ENCODE peak calls at places on chromosome 6, in ten cellular contexts. X, R, P, W, V, Y, E, O, S and U are unnamed samples.

GRCh38 chr6:90739339-90739738 is 152.5 kb upstream of the MAP3K7 start:
- DNase-seq in X (no peak), R (no peak), P (no peak), W (no peak), V (no peak), Y (no peak), E (no peak), O (no peak), S (no peak), U (no peak)

GRCh38 chr6:105099371-105099770 is 80.4 kb downstream of the POPDC3 start:
- DNase-seq in X (no peak), R (no peak), P (no peak), W (no peak), V (no peak), Y (no peak), E (no peak), O (no peak), S (no peak), U (peak)

GRCh38 chr6:139801571-139802321 is 427.3 kb upstream of the CITED2 start:
- DNase-seq in X (no peak), R (no peak), P (no peak), W (peak), V (no peak), Y (no peak), E (no peak), O (peak), S (peak), U (no peak)

GRCh38 chr6:38982470-38982869 is 66.1 kb upstream of the GLP1R start:
- DNase-seq in X (no peak), R (no peak), P (no peak), W (no peak), V (no peak), Y (no peak), E (no peak), O (no peak), S (no peak), U (no peak)

GRCh38 chr6:14771026-14771425 is 474.8 kb upstream of the JARID2 start:
- DNase-seq in X (no peak), R (no peak), P (no peak), W (no peak), V (no peak), Y (no peak), E (no peak), O (no peak), S (no peak), U (no peak)

GRCh38 chr6:38510205-38510604 is 129.5 kb downstream of the BTBD9 start:
- DNase-seq in X (no peak), R (no peak), P (no peak), W (peak), V (no peak), Y (no peak), E (no peak), O (no peak), S (no peak), U (no peak)

GRCh38 chr6:89895273-89895874 is 1.1 kb downstream of the GJA10 start:
- DNase-seq in X (no peak), R (no peak), P (peak), W (peak), V (no peak), Y (no peak), E (no peak), O (peak), S (peak), U (no peak)

GRCh38 chr6:137646506-137646905 is 152.3 kb upstream of the OLIG3 start:
- DNase-seq in X (no peak), R (no peak), P (no peak), W (no peak), V (no peak), Y (no peak), E (no peak), O (no peak), S (no peak), U (no peak)

GRCh38 chr6:9405369-9405768 is 970.0 kb upstream of the SLC35B3 start:
- DNase-seq in X (peak), R (no peak), P (no peak), W (peak), V (no peak), Y (no peak), E (no peak), O (no peak), S (peak), U (no peak)

GRCh38 chr6:11188161-11188915 is 44.1 kb downstream of the NEDD9 start:
- DNase-seq in X (no peak), R (no peak), P (no peak), W (peak), V (no peak), Y (no peak), E (no peak), O (no peak), S (no peak), U (no peak)

GRCh38 chr6:144012534-144012933 is 4.5 kb upstream of the PLAGL1 start:
- DNase-seq in X (no peak), R (no peak), P (no peak), W (no peak), V (no peak), Y (no peak), E (no peak), O (no peak), S (peak), U (no peak)

GRCh38 chr6:106609699-106610098 is 19.6 kb downstream of the RTN4IP1 start:
- DNase-seq in X (no peak), R (no peak), P (peak), W (peak), V (peak), Y (no peak), E (no peak), O (peak), S (no peak), U (no peak)

GRCh38 chr6:168342626-168343025 is 23.0 kb upstream of the DACT2 start:
- DNase-seq in X (no peak), R (no peak), P (no peak), W (no peak), V (no peak), Y (no peak), E (no peak), O (no peak), S (no peak), U (no peak)